ENCODE peak calls at places on chromosome 6, in seven cellular contexts. One of them, this sample, is unnamed.

GRCh38 chr6:46048646-46049297 is 33.1 kb upstream of the CLIC5 start:
- DNase-seq in fibroblast of lung: no peak
- DNase-seq in endodermal cell: no peak
- DNase-seq in neuronal stem cell: no peak
- DNase-seq in adipocyte: no peak
- DNase-seq in mesendoderm: peak
- DNase-seq in IMR-90: no peak
- DNase-seq in this sample: no peak

GRCh38 chr6:52077961-52078613 is 9.3 kb downstream of the PKHD1 start:
- DNase-seq in neuronal stem cell: no peak
- DNase-seq in mesendoderm: peak
- DNase-seq in fibroblast of lung: no peak
- DNase-seq in IMR-90: no peak
- DNase-seq in endodermal cell: peak
- DNase-seq in adipocyte: no peak
- DNase-seq in this sample: no peak

GRCh38 chr6:66662196-66662595 is 955.2 kb upstream of the EYS start:
- DNase-seq in mesendoderm: peak
- DNase-seq in adipocyte: peak
- DNase-seq in neuronal stem cell: no peak
- DNase-seq in endodermal cell: no peak
- DNase-seq in fibroblast of lung: peak
- DNase-seq in IMR-90: peak
- DNase-seq in this sample: peak

GRCh38 chr6:159097256-159097655 is 52.5 kb upstream of the TAGAP start:
- DNase-seq in mesendoderm: no peak
- DNase-seq in endodermal cell: peak
- DNase-seq in neuronal stem cell: no peak
- DNase-seq in adipocyte: no peak
- DNase-seq in fibroblast of lung: no peak
- DNase-seq in IMR-90: no peak
- DNase-seq in this sample: no peak

GRCh38 chr6:36984581-36985383 is 1.2 kb downstream of the MTCH1 start:
- DNase-seq in IMR-90: peak
- DNase-seq in adipocyte: peak
- DNase-seq in mesendoderm: peak
- DNase-seq in neuronal stem cell: peak
- DNase-seq in fibroblast of lung: peak
- DNase-seq in endodermal cell: peak
- DNase-seq in this sample: peak

GRCh38 chr6:160355001-160355400 is 6.8 kb downstream of the SLC22A3 start:
- DNase-seq in endodermal cell: no peak
- DNase-seq in mesendoderm: no peak
- DNase-seq in fibroblast of lung: peak
- DNase-seq in neuronal stem cell: no peak
- DNase-seq in IMR-90: no peak
- DNase-seq in adipocyte: no peak
- DNase-seq in this sample: peak

GRCh38 chr6:56671651-56672461 is 29.2 kb upstream of the DST start:
- DNase-seq in fibroblast of lung: peak
- DNase-seq in adipocyte: no peak
- DNase-seq in IMR-90: no peak
- DNase-seq in neuronal stem cell: no peak
- DNase-seq in mesendoderm: peak
- DNase-seq in endodermal cell: peak
- DNase-seq in this sample: no peak

GRCh38 chr6:17115251-17116089 is 13.6 kb downstream of the STMND1 start:
- DNase-seq in fibroblast of lung: peak
- DNase-seq in endodermal cell: no peak
- DNase-seq in mesendoderm: peak
- DNase-seq in IMR-90: peak
- DNase-seq in adipocyte: peak
- DNase-seq in neuronal stem cell: no peak
- DNase-seq in this sample: peak

GRCh38 chr6:38322123-38322522 is 317.6 kb downstream of the BTBD9 start:
- DNase-seq in mesendoderm: no peak
- DNase-seq in neuronal stem cell: no peak
- DNase-seq in fibroblast of lung: no peak
- DNase-seq in endodermal cell: no peak
- DNase-seq in IMR-90: no peak
- DNase-seq in adipocyte: no peak
- DNase-seq in this sample: no peak

GRCh38 chr6:95576218-95576617 is 1.1 kb upstream of the MANEA start:
- DNase-seq in mesendoderm: no peak
- DNase-seq in endodermal cell: no peak
- DNase-seq in adipocyte: peak
- DNase-seq in IMR-90: no peak
- DNase-seq in fibroblast of lung: no peak
- DNase-seq in neuronal stem cell: no peak
- DNase-seq in this sample: no peak
- H3K9ac ChIP-seq in mesendoderm: peak
- H3K9ac ChIP-seq in endodermal cell: peak
- H3K9ac ChIP-seq in adipocyte: peak
- H3K9ac ChIP-seq in IMR-90: peak
- H3K9ac ChIP-seq in fibroblast of lung: no peak
- H3K9ac ChIP-seq in neuronal stem cell: no peak
- H3K9ac ChIP-seq in this sample: peak

GRCh38 chr6:108799791-108800190 is 48.4 kb upstream of the ARMC2 start:
- DNase-seq in neuronal stem cell: no peak
- DNase-seq in IMR-90: no peak
- DNase-seq in mesendoderm: no peak
- DNase-seq in fibroblast of lung: no peak
- DNase-seq in endodermal cell: no peak
- DNase-seq in adipocyte: no peak
- DNase-seq in this sample: no peak

GRCh38 chr6:108799356-108799720 is 48.9 kb upstream of the ARMC2 start:
- DNase-seq in adipocyte: no peak
- DNase-seq in endodermal cell: no peak
- DNase-seq in fibroblast of lung: no peak
- DNase-seq in neuronal stem cell: no peak
- DNase-seq in IMR-90: no peak
- DNase-seq in mesendoderm: no peak
- DNase-seq in this sample: no peak

GRCh38 chr6:108797951-108798671 is 50.1 kb upstream of the ARMC2 start:
- DNase-seq in neuronal stem cell: no peak
- DNase-seq in endodermal cell: no peak
- DNase-seq in adipocyte: no peak
- DNase-seq in mesendoderm: no peak
- DNase-seq in fibroblast of lung: no peak
- DNase-seq in IMR-90: peak
- DNase-seq in this sample: peak

GRCh38 chr6:108800510-108800909 is 47.7 kb upstream of the ARMC2 start:
- DNase-seq in adipocyte: no peak
- DNase-seq in IMR-90: peak
- DNase-seq in endodermal cell: no peak
- DNase-seq in mesendoderm: no peak
- DNase-seq in fibroblast of lung: no peak
- DNase-seq in neuronal stem cell: no peak
- DNase-seq in this sample: no peak

DNA sequence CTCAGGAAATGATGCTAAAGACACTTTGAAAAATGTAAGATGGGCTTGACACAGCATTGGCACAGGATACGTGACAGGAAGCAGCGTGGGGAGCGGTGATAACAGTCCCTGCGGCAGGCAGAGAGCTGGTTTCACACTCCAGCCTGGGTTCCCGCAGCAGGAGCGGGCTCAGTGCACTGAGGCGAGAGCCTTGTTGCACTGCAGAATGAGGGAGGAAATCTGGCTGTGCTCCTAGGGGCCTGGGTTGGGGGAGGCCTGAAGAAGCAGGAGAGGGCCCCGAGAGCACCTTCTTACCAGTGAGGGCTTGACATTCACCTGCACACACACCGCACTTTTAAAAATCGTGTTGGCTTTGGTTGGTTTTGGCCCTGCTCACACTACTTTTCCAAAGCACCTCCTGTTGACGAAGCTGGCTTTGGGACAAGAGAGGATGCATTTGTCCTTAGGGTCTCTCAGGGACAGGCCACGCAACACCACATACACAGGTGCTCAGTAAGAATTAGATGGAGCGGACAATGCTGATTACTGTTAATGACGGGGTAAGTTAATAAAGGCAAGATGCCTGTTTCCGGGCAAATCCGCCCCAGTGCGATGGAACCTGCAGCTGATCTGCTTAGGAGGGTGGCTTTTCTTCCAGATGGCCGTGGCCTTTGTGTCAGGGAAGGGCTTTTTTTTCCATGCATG is 49.4 kb upstream of the ARMC2 start:
- DNase-seq in neuronal stem cell: no peak
- DNase-seq in endodermal cell: peak
- DNase-seq in adipocyte: no peak
- DNase-seq in IMR-90: no peak
- DNase-seq in mesendoderm: peak
- DNase-seq in fibroblast of lung: no peak
- DNase-seq in this sample: no peak
- H3K9ac ChIP-seq in neuronal stem cell: peak
- H3K9ac ChIP-seq in endodermal cell: no peak
- H3K9ac ChIP-seq in adipocyte: no peak
- H3K9ac ChIP-seq in IMR-90: no peak
- H3K9ac ChIP-seq in mesendoderm: no peak
- H3K9ac ChIP-seq in fibroblast of lung: no peak
- H3K9ac ChIP-seq in this sample: no peak

GRCh38 chr6:119915971-119916370 is 566.4 kb upstream of the MAN1A1 start:
- DNase-seq in endodermal cell: no peak
- DNase-seq in neuronal stem cell: no peak
- DNase-seq in fibroblast of lung: no peak
- DNase-seq in IMR-90: no peak
- DNase-seq in mesendoderm: no peak
- DNase-seq in adipocyte: no peak
- DNase-seq in this sample: peak
- H3K9ac ChIP-seq in endodermal cell: no peak
- H3K9ac ChIP-seq in neuronal stem cell: no peak
- H3K9ac ChIP-seq in fibroblast of lung: no peak
- H3K9ac ChIP-seq in IMR-90: no peak
- H3K9ac ChIP-seq in mesendoderm: no peak
- H3K9ac ChIP-seq in adipocyte: no peak
- H3K9ac ChIP-seq in this sample: no peak

GRCh38 chr6:3456794-3457709 is at the start of gene SLC22A23:
- DNase-seq in mesendoderm: peak
- DNase-seq in endodermal cell: peak
- DNase-seq in fibroblast of lung: no peak
- DNase-seq in IMR-90: no peak
- DNase-seq in adipocyte: peak
- DNase-seq in neuronal stem cell: peak
- DNase-seq in this sample: peak

GRCh38 chr6:3455490-3456394 is 1.1 kb downstream of the SLC22A23 start:
- DNase-seq in neuronal stem cell: no peak
- DNase-seq in mesendoderm: peak
- DNase-seq in fibroblast of lung: no peak
- DNase-seq in adipocyte: peak
- DNase-seq in endodermal cell: peak
- DNase-seq in IMR-90: no peak
- DNase-seq in this sample: no peak

GRCh38 chr6:3456395-3456767 is 469 bp downstream of the SLC22A23 start:
- DNase-seq in IMR-90: no peak
- DNase-seq in neuronal stem cell: no peak
- DNase-seq in mesendoderm: no peak
- DNase-seq in adipocyte: peak
- DNase-seq in endodermal cell: no peak
- DNase-seq in fibroblast of lung: no peak
- DNase-seq in this sample: no peak

GRCh38 chr6:3458706-3459421 is 2.0 kb upstream of the SLC22A23 start:
- DNase-seq in neuronal stem cell: no peak
- DNase-seq in fibroblast of lung: no peak
- DNase-seq in mesendoderm: no peak
- DNase-seq in endodermal cell: no peak
- DNase-seq in adipocyte: no peak
- DNase-seq in IMR-90: no peak
- DNase-seq in this sample: no peak

DNA sequence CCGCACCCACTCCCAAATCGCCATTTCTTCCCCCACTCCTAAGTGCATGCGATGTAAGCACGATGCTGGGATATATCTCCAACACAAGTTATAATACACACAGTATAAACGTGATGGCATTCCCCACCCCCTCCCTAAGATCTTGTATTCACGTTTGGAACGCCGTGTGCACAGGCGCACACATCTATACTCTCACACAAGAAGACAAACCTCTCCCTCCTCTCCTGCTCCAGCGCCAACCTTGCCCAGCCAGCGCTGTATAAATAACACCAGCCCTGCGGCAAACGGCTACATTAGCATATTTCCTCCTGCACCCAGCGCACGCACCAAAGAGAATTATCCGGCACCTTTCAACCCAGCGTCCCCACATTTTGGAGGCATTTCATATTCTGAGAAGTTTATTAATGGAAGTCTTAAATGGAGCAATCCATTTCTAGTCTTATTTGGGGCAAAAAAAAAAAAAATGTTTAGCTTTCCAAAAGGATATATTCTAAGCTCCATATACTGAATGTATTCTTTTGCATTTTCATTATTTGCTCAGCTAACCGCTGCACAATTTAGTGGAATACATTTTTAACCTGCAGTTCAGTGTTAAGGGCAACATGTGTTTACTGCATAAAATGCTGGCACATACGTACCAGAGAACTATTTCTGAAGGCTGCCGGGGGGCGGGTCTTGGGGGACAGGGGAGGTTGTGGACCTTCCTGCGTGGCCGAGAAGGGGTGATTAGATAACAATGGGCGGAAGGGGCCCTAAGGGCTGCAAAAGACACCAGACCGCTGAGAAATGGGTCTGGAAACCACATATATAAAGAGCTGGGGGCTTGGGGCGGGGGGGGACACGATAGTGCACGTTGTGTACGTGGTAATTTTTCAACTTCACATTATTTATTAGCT is 1.1 kb upstream of the SLC22A23 start:
- DNase-seq in endodermal cell: peak
- DNase-seq in neuronal stem cell: no peak
- DNase-seq in fibroblast of lung: peak
- DNase-seq in IMR-90: no peak
- DNase-seq in adipocyte: peak
- DNase-seq in mesendoderm: no peak
- DNase-seq in this sample: peak
- H3K9ac ChIP-seq in endodermal cell: no peak
- H3K9ac ChIP-seq in neuronal stem cell: peak
- H3K9ac ChIP-seq in fibroblast of lung: no peak
- H3K9ac ChIP-seq in IMR-90: no peak
- H3K9ac ChIP-seq in adipocyte: peak
- H3K9ac ChIP-seq in mesendoderm: peak
- H3K9ac ChIP-seq in this sample: peak

GRCh38 chr6:163406830-163407229 is 7.7 kb upstream of the QKI start:
- DNase-seq in fibroblast of lung: no peak
- DNase-seq in endodermal cell: no peak
- DNase-seq in IMR-90: no peak
- DNase-seq in mesendoderm: no peak
- DNase-seq in adipocyte: no peak
- DNase-seq in neuronal stem cell: no peak
- DNase-seq in this sample: no peak
- H3K9ac ChIP-seq in fibroblast of lung: no peak
- H3K9ac ChIP-seq in endodermal cell: no peak
- H3K9ac ChIP-seq in IMR-90: no peak
- H3K9ac ChIP-seq in mesendoderm: no peak
- H3K9ac ChIP-seq in adipocyte: peak
- H3K9ac ChIP-seq in neuronal stem cell: no peak
- H3K9ac ChIP-seq in this sample: no peak

This sample was measured in PC-3.